ENCODE peak calls at places on chromosomes 13 and 19, in four cellular contexts. One of them, this sample, is unnamed.

GRCh38 chr19:13063461-13064091 is 39.1 kb downstream of the LYL1 start:
- DNase-seq in cardiac muscle cell: no peak
- DNase-seq in CD8-positive, alpha-beta T cell: no peak
- DNase-seq in fibroblast of villous mesenchyme: no peak
- DNase-seq in this sample: no peak

GRCh38 chr13:95624020-95624419 is 20.5 kb downstream of the DZIP1 start:
- DNase-seq in cardiac muscle cell: peak; percentile 71
- DNase-seq in CD8-positive, alpha-beta T cell: no peak
- DNase-seq in fibroblast of villous mesenchyme: peak; percentile 72
- DNase-seq in this sample: peak; percentile 76

GRCh38 chr13:59343993-59344780 is 819.5 kb downstream of the DIAPH3 start:
- DNase-seq in CD8-positive, alpha-beta T cell: no peak
- DNase-seq in fibroblast of villous mesenchyme: no peak
- DNase-seq in cardiac muscle cell: no peak
- DNase-seq in this sample: no peak

GRCh38 chr13:50386527-50387123 is 371.4 kb downstream of the KCNRG start:
- DNase-seq in fibroblast of villous mesenchyme: peak; percentile 79
- DNase-seq in CD8-positive, alpha-beta T cell: no peak
- DNase-seq in cardiac muscle cell: peak; percentile 61
- DNase-seq in this sample: peak; percentile 33

GRCh38 chr13:89486065-89486464 is 1814.9 kb downstream of the SLITRK5 start:
- DNase-seq in cardiac muscle cell: no peak
- DNase-seq in fibroblast of villous mesenchyme: no peak
- DNase-seq in CD8-positive, alpha-beta T cell: no peak
- DNase-seq in this sample: no peak

GRCh38 chr19:49658139-49658517 is 7.5 kb downstream of the IRF3 start:
- DNase-seq in fibroblast of villous mesenchyme: no peak
- DNase-seq in CD8-positive, alpha-beta T cell: no peak
- DNase-seq in cardiac muscle cell: no peak
- DNase-seq in this sample: no peak

GRCh38 chr19:38662508-38663155 is 15.2 kb downstream of the ACTN4 start:
- DNase-seq in fibroblast of villous mesenchyme: no peak
- DNase-seq in CD8-positive, alpha-beta T cell: no peak
- DNase-seq in cardiac muscle cell: no peak
- DNase-seq in this sample: no peak

GRCh38 chr19:2221250-2221831 is 14.8 kb downstream of the PLEKHJ1 start:
- DNase-seq in CD8-positive, alpha-beta T cell: no peak
- DNase-seq in cardiac muscle cell: no peak
- DNase-seq in fibroblast of villous mesenchyme: peak; percentile 69
- DNase-seq in this sample: no peak

GRCh38 chr19:45010306-45010705 is 9.0 kb downstream of the RELB start:
- DNase-seq in cardiac muscle cell: no peak
- DNase-seq in fibroblast of villous mesenchyme: no peak
- DNase-seq in CD8-positive, alpha-beta T cell: no peak
- DNase-seq in this sample: no peak

GRCh38 chr13:90890435-90890834 is 457.1 kb upstream of the MIR17HG start:
- DNase-seq in fibroblast of villous mesenchyme: no peak
- DNase-seq in CD8-positive, alpha-beta T cell: no peak
- DNase-seq in cardiac muscle cell: no peak
- DNase-seq in this sample: no peak

GRCh38 chr13:37490176-37490575 is 108.4 kb downstream of the POSTN start:
- DNase-seq in cardiac muscle cell: no peak
- DNase-seq in CD8-positive, alpha-beta T cell: no peak
- DNase-seq in fibroblast of villous mesenchyme: no peak
- DNase-seq in this sample: peak; percentile 16

GRCh38 chr13:80040219-80040976 is 300.5 kb downstream of the SPRY2 start:
- DNase-seq in fibroblast of villous mesenchyme: peak; percentile 86
- DNase-seq in CD8-positive, alpha-beta T cell: no peak
- DNase-seq in cardiac muscle cell: no peak
- DNase-seq in this sample: peak; percentile 94

GRCh38 chr13:84192125-84192524 is 309.9 kb upstream of the SLITRK1 start:
- DNase-seq in cardiac muscle cell: no peak
- DNase-seq in CD8-positive, alpha-beta T cell: no peak
- DNase-seq in fibroblast of villous mesenchyme: no peak
- DNase-seq in this sample: peak; percentile 88

GRCh38 chr13:106028916-106029315 is 506.5 kb downstream of the EFNB2 start:
- DNase-seq in CD8-positive, alpha-beta T cell: no peak
- DNase-seq in cardiac muscle cell: no peak
- DNase-seq in fibroblast of villous mesenchyme: peak; percentile 3
- DNase-seq in this sample: no peak

GRCh38 chr19:50568321-50569022 is at the start of gene LRRC4B:
- DNase-seq in CD8-positive, alpha-beta T cell: no peak
- DNase-seq in cardiac muscle cell: peak; percentile 66
- DNase-seq in fibroblast of villous mesenchyme: no peak
- DNase-seq in this sample: peak; percentile 15

GRCh38 chr13:95378603-95379002 is 77.4 kb upstream of the ABCC4 start:
- DNase-seq in fibroblast of villous mesenchyme: no peak
- DNase-seq in CD8-positive, alpha-beta T cell: no peak
- DNase-seq in cardiac muscle cell: no peak
- DNase-seq in this sample: no peak

GRCh38 chr13:20160346-20161274 is at the start of gene GJA3:
- DNase-seq in fibroblast of villous mesenchyme: peak; percentile 31
- DNase-seq in cardiac muscle cell: peak; percentile 86
- DNase-seq in CD8-positive, alpha-beta T cell: peak; percentile 64
- DNase-seq in this sample: peak; percentile 19

GRCh38 chr19:28646629-28647028 is 566.3 kb downstream of the UQCRFS1 start:
- DNase-seq in CD8-positive, alpha-beta T cell: no peak
- DNase-seq in fibroblast of villous mesenchyme: no peak
- DNase-seq in cardiac muscle cell: peak; percentile 7
- DNase-seq in this sample: no peak

GRCh38 chr13:89514534-89515312 is 1832.8 kb upstream of the MIR17HG start:
- DNase-seq in CD8-positive, alpha-beta T cell: no peak
- DNase-seq in cardiac muscle cell: no peak
- DNase-seq in fibroblast of villous mesenchyme: peak; percentile 1
- DNase-seq in this sample: peak; percentile 74

GRCh38 chr13:87129602-87130300 is 541.4 kb upstream of the SLITRK5 start:
- DNase-seq in cardiac muscle cell: no peak
- DNase-seq in fibroblast of villous mesenchyme: no peak
- DNase-seq in CD8-positive, alpha-beta T cell: no peak
- DNase-seq in this sample: peak; percentile 4

GRCh38 chr13:60583196-60583908 is 186.3 kb downstream of the TDRD3 start:
- DNase-seq in CD8-positive, alpha-beta T cell: no peak
- DNase-seq in cardiac muscle cell: no peak
- DNase-seq in fibroblast of villous mesenchyme: peak; percentile 69
- DNase-seq in this sample: peak; percentile 67

GRCh38 chr13:23796546-23796945 is 92.7 kb downstream of the MIPEP start:
- DNase-seq in cardiac muscle cell: no peak
- DNase-seq in CD8-positive, alpha-beta T cell: no peak
- DNase-seq in fibroblast of villous mesenchyme: peak; percentile 73
- DNase-seq in this sample: no peak

GRCh38 chr13:110758195-110758594 is 44.7 kb downstream of the ING1 start:
- DNase-seq in cardiac muscle cell: no peak
- DNase-seq in fibroblast of villous mesenchyme: peak; percentile 71
- DNase-seq in CD8-positive, alpha-beta T cell: no peak
- DNase-seq in this sample: peak; percentile 67

GRCh38 chr13:99218969-99219368 is 18.3 kb downstream of the UBAC2 start:
- DNase-seq in fibroblast of villous mesenchyme: no peak
- DNase-seq in CD8-positive, alpha-beta T cell: peak; percentile 68
- DNase-seq in cardiac muscle cell: no peak
- DNase-seq in this sample: no peak

GRCh38 chr19:2779121-2779740 is 3.8 kb downstream of the SGTA start:
- DNase-seq in cardiac muscle cell: no peak
- DNase-seq in fibroblast of villous mesenchyme: no peak
- DNase-seq in CD8-positive, alpha-beta T cell: no peak
- DNase-seq in this sample: no peak

GRCh38 chr13:83819156-83819555 is 63.1 kb downstream of the SLITRK1 start:
- DNase-seq in cardiac muscle cell: no peak
- DNase-seq in fibroblast of villous mesenchyme: no peak
- DNase-seq in CD8-positive, alpha-beta T cell: no peak
- DNase-seq in this sample: no peak

GRCh38 chr13:113748862-113749451 is 10.1 kb upstream of the TMEM255B start:
- DNase-seq in fibroblast of villous mesenchyme: no peak
- DNase-seq in cardiac muscle cell: no peak
- DNase-seq in CD8-positive, alpha-beta T cell: no peak
- DNase-seq in this sample: no peak
- TF ChIP-seq CTCF in fibroblast of villous mesenchyme: no peak
- TF ChIP-seq CTCF in cardiac muscle cell: no peak
- TF ChIP-seq CTCF in CD8-positive, alpha-beta T cell: no peak
- TF ChIP-seq CTCF in this sample: no peak

GRCh38 chr19:18644144-18645034 is 7.6 kb downstream of the KLHL26 start:
- DNase-seq in cardiac muscle cell: no peak
- DNase-seq in fibroblast of villous mesenchyme: no peak
- DNase-seq in CD8-positive, alpha-beta T cell: no peak
- DNase-seq in this sample: no peak

GRCh38 chr19:18647807-18648206 is 11.0 kb downstream of the KLHL26 start:
- DNase-seq in cardiac muscle cell: no peak
- DNase-seq in CD8-positive, alpha-beta T cell: no peak
- DNase-seq in fibroblast of villous mesenchyme: no peak
- DNase-seq in this sample: no peak

GRCh38 chr19:18647371-18647767 is 10.5 kb downstream of the KLHL26 start:
- DNase-seq in cardiac muscle cell: no peak
- DNase-seq in fibroblast of villous mesenchyme: no peak
- DNase-seq in CD8-positive, alpha-beta T cell: no peak
- DNase-seq in this sample: no peak

GRCh38 chr19:18646535-18647370 is 9.9 kb downstream of the KLHL26 start:
- DNase-seq in cardiac muscle cell: no peak
- DNase-seq in CD8-positive, alpha-beta T cell: no peak
- DNase-seq in fibroblast of villous mesenchyme: no peak
- DNase-seq in this sample: no peak

GRCh38 chr19:18645035-18645511 is 8.2 kb downstream of the KLHL26 start:
- DNase-seq in cardiac muscle cell: no peak
- DNase-seq in CD8-positive, alpha-beta T cell: no peak
- DNase-seq in fibroblast of villous mesenchyme: no peak
- DNase-seq in this sample: no peak
- H3K4me3 ChIP-seq in cardiac muscle cell: no peak overlapping the region
- H3K4me3 ChIP-seq in CD8-positive, alpha-beta T cell: no peak overlapping the region
- H3K4me3 ChIP-seq in fibroblast of villous mesenchyme: no peak overlapping the region
- H3K4me3 ChIP-seq in this sample: no peak overlapping the region

DNA sequence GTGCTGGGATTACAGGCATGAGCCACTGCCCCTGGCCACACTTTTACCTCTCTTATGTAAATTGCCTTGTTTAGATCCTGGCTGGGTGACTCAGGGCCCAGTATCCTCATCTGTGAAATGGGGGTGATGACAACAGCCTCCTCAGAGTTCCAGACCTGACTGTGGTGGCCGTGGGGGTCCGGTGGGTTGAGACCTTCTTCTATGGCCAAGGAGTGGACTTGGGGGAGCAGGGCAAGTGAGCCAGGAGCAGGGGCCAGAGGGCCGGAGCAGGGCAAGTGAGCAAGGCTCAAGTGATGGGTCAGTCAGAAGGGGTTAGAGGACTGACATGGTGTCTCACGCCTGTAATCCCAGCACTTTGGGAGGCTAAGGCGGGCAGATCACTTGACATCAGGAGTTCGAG is 28.7 kb upstream of the ADGRE5 start:
- DNase-seq in cardiac muscle cell: no peak
- DNase-seq in fibroblast of villous mesenchyme: no peak
- DNase-seq in CD8-positive, alpha-beta T cell: no peak
- DNase-seq in this sample: no peak
- TF ChIP-seq CTCF in cardiac muscle cell: no peak
- TF ChIP-seq CTCF in fibroblast of villous mesenchyme: no peak
- TF ChIP-seq CTCF in CD8-positive, alpha-beta T cell: no peak
- TF ChIP-seq CTCF in this sample: no peak

DNA sequence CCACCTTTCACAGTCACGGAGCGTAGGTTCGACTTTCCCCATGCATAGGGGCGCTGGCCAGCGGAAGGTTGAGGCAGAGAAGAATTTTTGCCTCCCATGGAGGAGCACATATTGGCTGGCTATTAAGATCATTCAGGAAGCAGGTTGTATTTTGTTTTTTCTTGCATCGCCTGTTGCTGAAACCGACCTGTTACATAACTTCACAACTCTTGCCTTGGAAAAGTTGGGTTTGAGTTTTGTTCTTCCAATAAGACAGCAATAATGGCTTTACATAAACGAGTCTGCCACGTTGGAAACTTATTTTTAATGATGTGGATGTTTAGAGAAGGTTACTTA is 1.4 kb downstream of the UPF1 start:
- DNase-seq in cardiac muscle cell: no peak
- DNase-seq in CD8-positive, alpha-beta T cell: no peak
- DNase-seq in fibroblast of villous mesenchyme: no peak
- DNase-seq in this sample: no peak
- H3K4me3 ChIP-seq in cardiac muscle cell: peak overlapping the region; percentile 89
- H3K4me3 ChIP-seq in CD8-positive, alpha-beta T cell: peak overlapping the region; percentile 86
- H3K4me3 ChIP-seq in fibroblast of villous mesenchyme: peak overlapping the region; percentile 65
- H3K4me3 ChIP-seq in this sample: peak overlapping the region; percentile 69

DNA sequence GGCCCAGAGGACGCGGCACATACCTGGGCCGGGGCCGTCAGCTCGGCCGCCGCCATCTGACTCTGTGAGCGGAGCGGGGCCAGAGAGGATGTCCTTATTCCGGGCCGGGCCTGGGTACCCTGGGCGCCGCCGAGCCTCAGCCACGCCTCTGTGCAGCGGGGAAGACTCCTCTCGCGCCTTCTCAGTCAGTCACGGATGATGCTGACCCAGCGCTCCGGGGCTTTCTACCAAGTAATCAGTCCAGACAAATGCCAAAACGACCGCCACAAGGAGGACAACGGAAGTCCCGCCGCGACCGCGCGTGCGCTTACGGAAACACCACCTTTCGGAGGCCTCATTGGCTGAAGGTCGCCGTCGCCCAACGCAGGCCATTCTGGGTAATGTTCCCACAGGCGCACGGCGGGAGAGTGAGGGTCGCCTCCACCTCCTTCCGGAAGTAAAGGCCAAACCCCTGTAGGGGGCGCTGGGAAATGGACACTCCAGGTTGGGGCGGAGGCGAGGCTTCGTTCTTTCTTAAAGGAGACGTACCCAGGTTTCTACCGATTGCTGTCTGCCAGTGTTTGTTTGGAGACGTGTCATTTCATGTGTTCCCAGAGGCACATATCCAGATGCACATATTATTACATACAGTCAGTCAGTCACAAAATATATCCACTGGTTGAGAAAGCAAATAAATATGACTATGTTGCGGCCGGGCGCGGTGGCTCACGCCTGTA is at the start of gene ZNF256:
- DNase-seq in cardiac muscle cell: peak; percentile 98
- DNase-seq in CD8-positive, alpha-beta T cell: peak; percentile 86
- DNase-seq in fibroblast of villous mesenchyme: peak; percentile 97
- DNase-seq in this sample: peak; percentile 96
- TF ChIP-seq CTCF in cardiac muscle cell: peak; percentile 64
- TF ChIP-seq CTCF in CD8-positive, alpha-beta T cell: peak; percentile 44
- TF ChIP-seq CTCF in fibroblast of villous mesenchyme: peak; percentile 54
- TF ChIP-seq CTCF in this sample: peak; percentile 55

DNA sequence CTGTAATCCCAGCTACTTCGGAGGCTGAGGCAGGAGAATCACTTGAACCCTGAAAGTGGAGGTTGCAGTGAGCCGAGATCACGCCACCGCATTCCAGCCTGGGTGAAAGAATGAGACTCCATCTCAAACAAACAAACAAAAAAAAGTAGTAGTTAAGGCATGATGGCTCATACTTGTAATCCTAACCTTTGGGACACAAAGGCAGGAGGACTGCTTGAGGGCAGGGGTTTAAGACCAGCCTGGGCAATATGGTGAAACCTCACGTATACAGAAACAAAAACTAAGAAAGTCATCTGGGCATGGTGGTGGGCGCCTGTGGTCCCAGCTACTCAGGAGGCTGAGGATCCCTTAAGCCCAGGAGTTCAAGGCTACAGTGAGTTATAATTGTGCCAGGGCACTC is 1.8 kb downstream of the DNMT1 start:
- DNase-seq in fibroblast of villous mesenchyme: no peak
- DNase-seq in CD8-positive, alpha-beta T cell: no peak
- DNase-seq in cardiac muscle cell: no peak
- DNase-seq in this sample: no peak
- H3K4me3 ChIP-seq in fibroblast of villous mesenchyme: no peak overlapping the region
- H3K4me3 ChIP-seq in CD8-positive, alpha-beta T cell: no peak overlapping the region
- H3K4me3 ChIP-seq in cardiac muscle cell: no peak overlapping the region
- H3K4me3 ChIP-seq in this sample: no peak overlapping the region

This sample was measured in fibroblast of pulmonary artery.